ENCODE peak calls at places on chromosomes 5 and 9, in four cellular contexts. Q is H1, L is K562, Z is A549. U is an unnamed sample.

GRCh38 chr5:40033411-40033810 is 608.6 kb upstream of the DAB2 start:
- DNase-seq in Z (no peak), Q (no peak), L (no peak), U (no peak)

GRCh38 chr5:63573402-63573801 is 388.8 kb downstream of the HTR1A start:
- DNase-seq in L (no peak), Q (no peak), Z (no peak), U (no peak)

GRCh38 chr5:15598294-15598902 is 98.4 kb downstream of the FBXL7 start:
- DNase-seq in Z (no peak), Q (peak), L (peak), U (peak)

GRCh38 chr9:81473708-81474107 is 215.6 kb downstream of the TLE1 start:
- DNase-seq in Q (no peak), Z (no peak), L (no peak), U (no peak)

GRCh38 chr9:138023394-138024124 is 146.0 kb downstream of the CACNA1B start:
- DNase-seq in Z (no peak), L (peak), Q (peak), U (no peak)

GRCh38 chr5:94031631-94032030 is 290.2 kb upstream of the POU5F2 start:
- DNase-seq in Q (no peak), Z (no peak), L (no peak), U (no peak)

GRCh38 chr9:105479846-105480245 is 32.0 kb downstream of the FSD1L start:
- DNase-seq in Q (no peak), Z (no peak), L (no peak), U (no peak)

GRCh38 chr5:78508231-78508765 is 140.3 kb downstream of the LHFPL2 start:
- DNase-seq in Z (no peak), Q (no peak), L (peak), U (peak)

GRCh38 chr5:180007582-180007981 is 64.0 kb downstream of the RNF130 start:
- DNase-seq in Q (no peak), L (peak), Z (no peak), U (no peak)

GRCh38 chr9:95757026-95757425 is 118.5 kb upstream of the ERCC6L2 start:
- DNase-seq in Z (no peak), Q (no peak), L (no peak), U (no peak)

GRCh38 chr9:91341258-91341746 is 20.4 kb downstream of the AUH start:
- DNase-seq in L (peak), Z (no peak), Q (no peak), U (no peak)

GRCh38 chr9:75892168-75892901 is 1.9 kb downstream of the PCSK5 start:
- DNase-seq in Q (peak), L (no peak), Z (peak), U (no peak)

GRCh38 chr5:88690619-88691560 is 192.1 kb downstream of the MEF2C start:
- DNase-seq in Q (peak), L (peak), Z (peak), U (peak)

GRCh38 chr5:95779611-95780010 is 42.9 kb downstream of the GLRX start:
- DNase-seq in Z (no peak), Q (no peak), L (no peak), U (no peak)

GRCh38 chr5:33657181-33657580 is 216.4 kb downstream of the TARS1 start:
- DNase-seq in Z (no peak), Q (no peak), L (no peak), U (no peak)

GRCh38 chr9:84808416-84808815 is 138.9 kb downstream of the NTRK2 start:
- DNase-seq in Q (no peak), L (no peak), Z (no peak), U (no peak)

GRCh38 chr9:103601287-103601686 is 492.8 kb upstream of the SMC2 start:
- DNase-seq in L (no peak), Q (no peak), Z (no peak), U (no peak)

GRCh38 chr9:70868661-70869652 is 252.5 kb downstream of the TRPM3 start:
- DNase-seq in Z (no peak), Q (no peak), L (no peak), U (no peak)

GRCh38 chr9:21023861-21024260 is 7.6 kb downstream of the HACD4 start:
- DNase-seq in L (no peak), Z (no peak), Q (no peak), U (no peak)

GRCh38 chr5:181166812-181167733 is 19.7 kb downstream of the OR2V2 start:
- DNase-seq in Z (no peak), Q (no peak), L (no peak), U (no peak)

GRCh38 chr9:131731237-131731995 is 8.5 kb downstream of the RAPGEF1 start:
- DNase-seq in Z (no peak), Q (no peak), L (no peak), U (peak)

GRCh38 chr9:129587487-129588262 is 33.2 kb downstream of the C9orf50 start:
- DNase-seq in Z (no peak), L (peak), Q (no peak), U (no peak)

GRCh38 chr9:91948061-91948422 is 2.0 kb downstream of the ROR2 start:
- DNase-seq in Q (no peak), L (peak), Z (no peak), U (no peak)

GRCh38 chr5:67897431-67897830 is 318.1 kb upstream of the PIK3R1 start:
- DNase-seq in L (no peak), Z (no peak), Q (no peak), U (no peak)

GRCh38 chr5:163190762-163191161 is 246.6 kb upstream of the CCNG1 start:
- DNase-seq in Q (no peak), L (no peak), Z (no peak), U (no peak)

GRCh38 chr5:154513669-154514084 is 35.6 kb upstream of the HAND1 start:
- DNase-seq in Z (no peak), Q (no peak), L (no peak), U (no peak)

GRCh38 chr5:170704417-170705195 is 78.9 kb upstream of the GABRP start:
- DNase-seq in Q (no peak), L (no peak), Z (no peak), U (no peak)

GRCh38 chr5:50699737-50700136 is 33.3 kb downstream of the PARP8 start:
- DNase-seq in Q (no peak), Z (no peak), L (no peak), U (no peak)

GRCh38 chr9:127809562-127810377 is 7.1 kb downstream of the FPGS start:
- DNase-seq in Q (peak), Z (no peak), L (peak), U (no peak)

GRCh38 chr9:96294146-96294545 is 7.8 kb downstream of the HSD17B3 start:
- DNase-seq in Q (no peak), Z (no peak), L (no peak), U (no peak)

GRCh38 chr5:136174021-136174659 is 18.8 kb downstream of the SMIM32 start:
- DNase-seq in L (peak), Q (no peak), Z (peak), U (peak)

GRCh38 chr5:34534237-34535108 is 121.7 kb upstream of the RAI14 start:
- DNase-seq in Z (no peak), L (no peak), Q (no peak), U (peak)

GRCh38 chr5:142446960-142447279 is 122.1 kb upstream of the SPRY4 start:
- DNase-seq in Z (no peak), Q (no peak), L (no peak), U (no peak)

GRCh38 chr5:142450419-142450818 is 125.6 kb upstream of the SPRY4 start:
- DNase-seq in Z (no peak), L (no peak), Q (no peak), U (no peak)

GRCh38 chr5:142447887-142448286 is 123.1 kb upstream of the SPRY4 start:
- DNase-seq in Q (no peak), L (no peak), Z (no peak), U (no peak)

GRCh38 chr5:142445266-142445665 is 120.4 kb upstream of the SPRY4 start:
- DNase-seq in Q (no peak), L (peak), Z (no peak), U (no peak)

GRCh38 chr5:142446131-142446959 is 121.5 kb upstream of the SPRY4 start:
- DNase-seq in L (peak), Q (no peak), Z (no peak), U (peak)
- TF ChIP-seq RNF2 in L (no peak), Q (no peak), Z (no peak), U (no peak)

GRCh38 chr5:59525957-59526356 is 367.6 kb downstream of the PDE4D start:
- DNase-seq in Q (no peak), Z (no peak), L (no peak), U (peak)
- TF ChIP-seq RNF2 in Q (no peak), Z (no peak), L (no peak), U (no peak)

GRCh38 chr5:43602818-43603534 is at the start of gene NNT:
- DNase-seq in Q (peak), Z (peak), L (peak), U (peak)

GRCh38 chr5:43601454-43602260 is 1.3 kb upstream of the NNT start:
- DNase-seq in L (peak), Z (no peak), Q (no peak), U (peak)

GRCh38 chr5:43603535-43604363 is 769 bp downstream of the NNT start:
- DNase-seq in Z (no peak), Q (no peak), L (peak), U (peak)

GRCh38 chr5:43604699-43605098 is 1.7 kb downstream of the NNT start:
- DNase-seq in Q (no peak), L (no peak), Z (no peak), U (no peak)

GRCh38 chr5:43602456-43602817 is 543 bp upstream of the NNT start:
- DNase-seq in L (peak), Q (no peak), Z (peak), U (peak)
- TF ChIP-seq RNF2 in L (no peak), Q (no peak), Z (no peak), U (no peak)

DNA sequence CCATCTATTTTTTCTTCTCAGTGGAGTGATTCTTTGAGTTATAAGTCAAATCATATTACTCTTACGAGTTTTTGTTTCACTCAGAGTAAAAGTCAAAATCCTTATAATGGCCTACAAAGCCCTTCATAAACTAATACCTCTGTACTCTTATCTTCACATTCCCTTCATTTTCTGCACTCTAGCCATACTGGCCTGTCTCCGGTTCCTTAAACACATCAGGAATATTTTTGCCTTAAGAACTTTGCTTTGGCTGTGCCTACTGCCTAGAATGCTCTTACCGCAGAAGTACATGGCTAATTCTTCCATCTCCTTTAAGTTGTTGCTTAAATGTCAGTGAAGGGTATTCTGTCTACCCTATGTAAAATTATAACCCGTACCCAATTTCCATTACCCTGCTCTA is 132.9 kb upstream of the GRHPR start:
- DNase-seq in L (no peak), Z (no peak), Q (no peak), U (no peak)
- TF ChIP-seq RNF2 in L (no peak), Z (no peak), Q (no peak), U (no peak)

GRCh38 chr5:152488869-152489268 is 83.8 kb upstream of the NMUR2 start:
- DNase-seq in Q (no peak), L (no peak), Z (no peak), U (no peak)
- TF ChIP-seq RNF2 in Q (no peak), L (no peak), Z (no peak), U (no peak)

GRCh38 chr5:14379739-14380497 is 201.7 kb upstream of the OTULINL start:
- DNase-seq in L (peak), Q (peak), Z (no peak), U (no peak)
- TF ChIP-seq RNF2 in L (no peak), Q (no peak), Z (no peak), U (no peak)

DNA sequence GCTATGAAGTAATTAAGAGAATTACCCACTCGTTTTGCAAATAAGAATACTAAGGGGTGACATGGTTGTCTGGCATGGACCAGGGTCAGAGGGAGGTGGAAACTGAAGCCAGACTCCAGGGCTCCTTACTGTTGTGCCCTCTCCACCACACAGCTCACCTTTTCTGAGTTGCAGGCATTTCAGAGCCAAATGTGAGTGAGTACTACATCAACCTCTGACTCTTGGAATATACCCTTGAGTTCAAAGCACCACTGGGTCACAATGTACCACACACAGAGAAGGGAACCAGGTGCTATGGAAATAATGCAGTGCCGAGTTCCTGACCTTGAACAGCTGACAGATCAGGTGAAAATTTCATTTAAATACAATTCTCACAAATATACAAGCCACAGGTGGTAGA is 57.1 kb downstream of the GOLM1 start:
- DNase-seq in Z (no peak), Q (no peak), L (no peak), U (no peak)
- TF ChIP-seq RNF2 in Z (no peak), Q (no peak), L (no peak), U (no peak)

U was measured in HepG2.